ENCODE peak calls at places on chromosomes 5 and 9, in eight cellular contexts. S, L, T, J, A, Q, W and Z are unnamed samples.

GRCh38 chr9:134629586-134630392 is 11.8 kb upstream of the COL5A1 start:
- DNase-seq in J (no peak), W (peak), Q (no peak), S (peak), T (no peak), A (no peak), L (peak), Z (peak)

GRCh38 chr5:91020065-91020800 is 362.9 kb downstream of the ARRDC3 start:
- DNase-seq in J (no peak), W (no peak), S (no peak), Q (no peak), L (no peak), T (no peak), A (no peak), Z (no peak)

GRCh38 chr5:100762163-100762562 is 140.9 kb downstream of the ST8SIA4 start:
- DNase-seq in Q (no peak), A (no peak), L (no peak), W (no peak), S (no peak), J (no peak), T (no peak), Z (no peak)

GRCh38 chr5:32613050-32613672 is 27.8 kb downstream of the SUB1 start:
- DNase-seq in L (peak), A (peak), J (peak), Q (peak), T (peak), W (peak), S (peak), Z (no peak)

GRCh38 chr5:56818409-56819026 is 3.2 kb downstream of the MAP3K1 start:
- DNase-seq in T (no peak), W (no peak), L (no peak), J (no peak), S (no peak), Q (no peak), A (no peak), Z (no peak)

GRCh38 chr5:4189317-4189716 is 593.7 kb downstream of the IRX1 start:
- DNase-seq in S (no peak), J (no peak), T (no peak), L (no peak), A (no peak), Q (no peak), W (no peak), Z (no peak)

GRCh38 chr5:62974623-62975022 is 396.0 kb downstream of the LRRC70 start:
- DNase-seq in W (no peak), T (no peak), A (no peak), Q (no peak), S (no peak), L (no peak), J (no peak), Z (no peak)

GRCh38 chr5:8391916-8392315 is 523.0 kb downstream of the MTRR start:
- DNase-seq in L (no peak), T (no peak), J (no peak), W (no peak), S (no peak), A (no peak), Q (no peak), Z (no peak)

GRCh38 chr5:73311291-73312110 is 137.1 kb downstream of the FOXD1 start:
- DNase-seq in L (no peak), A (peak), J (no peak), S (no peak), W (peak), Q (no peak), T (no peak), Z (no peak)

GRCh38 chr5:85604786-85605185 is 1013.0 kb upstream of the COX7C start:
- DNase-seq in A (no peak), Q (no peak), L (no peak), T (peak), W (no peak), J (no peak), S (no peak), Z (no peak)

GRCh38 chr5:125042243-125042887 is 295.9 kb upstream of the ZNF608 start:
- DNase-seq in S (no peak), Q (no peak), A (no peak), L (no peak), J (no peak), W (no peak), T (no peak), Z (no peak)

GRCh38 chr5:124936626-124936933 is 190.1 kb upstream of the ZNF608 start:
- DNase-seq in T (no peak), W (no peak), Q (no peak), J (no peak), S (no peak), L (no peak), A (no peak), Z (no peak)

GRCh38 chr5:141001854-141002666 is 35.8 kb downstream of the PCDHAC2 start:
- DNase-seq in A (peak), W (peak), J (peak), Q (peak), S (no peak), L (no peak), T (no peak), Z (peak)

GRCh38 chr9:5871785-5872184 is 18.9 kb upstream of the MLANA start:
- DNase-seq in Q (no peak), A (no peak), L (no peak), T (no peak), J (no peak), W (no peak), S (no peak), Z (no peak)

GRCh38 chr9:5870691-5871090 is 20.0 kb upstream of the MLANA start:
- DNase-seq in Q (peak), T (no peak), L (no peak), S (no peak), W (peak), J (no peak), A (no peak), Z (no peak)

GRCh38 chr9:5868235-5868634 is 22.5 kb upstream of the MLANA start:
- DNase-seq in W (no peak), Q (no peak), L (no peak), J (no peak), T (no peak), A (no peak), S (no peak), Z (no peak)

GRCh38 chr9:5870020-5870339 is 20.7 kb upstream of the MLANA start:
- DNase-seq in Q (no peak), A (no peak), S (no peak), J (no peak), W (no peak), T (no peak), L (no peak), Z (no peak)

GRCh38 chr9:5869315-5870019 is 21.2 kb upstream of the MLANA start:
- DNase-seq in Q (no peak), J (no peak), T (no peak), A (peak), W (no peak), S (no peak), L (no peak), Z (no peak)
- TF ChIP-seq CTCF in Q (no peak), J (no peak), T (no peak), A (peak), W (no peak), S (no peak), L (no peak), Z (peak)

DNA sequence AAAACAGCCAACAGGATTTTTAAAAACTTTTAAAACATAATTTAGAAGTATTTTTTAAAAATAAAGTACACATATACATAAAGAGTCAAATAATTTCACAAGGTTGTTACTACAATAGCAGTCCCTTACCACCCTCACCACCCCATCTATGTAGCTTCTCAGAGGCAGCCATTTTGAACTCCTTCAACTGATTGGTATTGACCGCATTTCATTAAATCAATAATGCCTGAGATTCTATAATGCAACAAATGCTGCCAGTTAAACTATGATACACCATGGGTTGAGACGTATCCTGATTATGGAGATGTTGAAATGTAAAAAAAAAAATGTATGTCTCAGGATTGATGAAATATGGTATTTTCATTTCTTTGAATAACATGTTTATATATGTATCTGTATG is 78.8 kb downstream of the PCSK1 start:
- DNase-seq in S (no peak), W (no peak), J (no peak), A (no peak), Q (no peak), L (no peak), T (no peak), Z (no peak)
- H3K27ac ChIP-seq in S (no peak), W (no peak), J (no peak), A (no peak), Q (no peak), L (no peak), T (no peak), Z (no peak)

GRCh38 chr5:142063878-142064331 is 44.7 kb upstream of the NDFIP1 start:
- DNase-seq in J (peak), A (no peak), S (peak), W (peak), L (peak), T (peak), Q (peak), Z (no peak)
- H3K4me3 ChIP-seq in J (no peak), A (no peak), S (no peak), W (peak), L (no peak), T (peak), Q (peak), Z (no peak)

DNA sequence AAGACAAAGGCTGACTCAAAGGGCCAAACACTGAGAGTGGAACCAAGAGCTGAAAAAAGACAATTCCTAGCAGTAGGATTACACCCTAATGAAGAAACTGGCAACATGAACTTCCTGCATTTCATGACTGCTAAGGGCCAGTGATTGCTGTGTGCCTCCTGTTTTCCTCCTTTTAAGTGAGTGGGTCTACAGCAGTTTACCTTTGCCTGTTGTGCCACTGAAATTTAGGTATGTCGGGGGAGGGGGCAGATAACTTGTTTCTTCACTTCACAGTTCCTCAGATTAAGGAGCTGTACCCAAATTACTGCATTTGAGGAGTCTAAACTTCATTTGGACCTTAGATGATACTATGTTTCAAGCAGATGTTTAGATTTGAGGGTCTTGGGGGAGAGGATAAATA is 191.7 kb downstream of the MCTP1 start:
- DNase-seq in J (no peak), T (no peak), S (no peak), W (no peak), A (no peak), L (no peak), Q (no peak), Z (no peak)
- TF ChIP-seq CTCF in J (no peak), T (no peak), S (no peak), W (no peak), A (no peak), L (no peak), Q (no peak), Z (no peak)

DNA sequence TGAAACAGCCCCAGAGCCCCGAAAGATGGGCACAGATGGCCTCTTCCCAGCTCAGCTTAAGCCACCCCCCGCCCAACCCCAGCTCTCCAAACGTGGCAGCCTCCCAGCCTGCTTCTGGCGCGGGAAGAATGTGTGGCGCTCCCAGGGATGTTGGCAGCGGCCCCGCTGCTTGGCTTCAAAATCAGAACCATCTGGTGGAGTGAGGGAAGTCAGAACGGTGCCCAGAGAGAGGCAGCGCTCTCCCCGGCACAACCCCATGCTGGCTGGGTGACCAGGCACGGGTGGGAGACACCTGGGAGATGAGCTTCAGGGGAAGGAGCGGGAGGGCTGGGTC is 72.7 kb upstream of the ORM1 start:
- DNase-seq in L (peak), S (peak), T (peak), A (no peak), J (peak), W (no peak), Q (peak), Z (no peak)
- H3K27ac ChIP-seq in L (peak), S (peak), T (peak), A (no peak), J (peak), W (no peak), Q (peak), Z (no peak)

GRCh38 chr5:123359454-123359853 is 63.7 kb downstream of the CEP120 start:
- DNase-seq in Q (no peak), L (no peak), T (no peak), A (no peak), W (no peak), J (no peak), S (no peak), Z (no peak)

GRCh38 chr5:123359866-123360569 is 63.2 kb downstream of the CEP120 start:
- DNase-seq in A (no peak), T (no peak), Q (no peak), S (peak), L (no peak), J (no peak), W (no peak), Z (no peak)

GRCh38 chr5:123358304-123358703 is 64.9 kb downstream of the CEP120 start:
- DNase-seq in W (no peak), S (no peak), T (no peak), Q (no peak), J (no peak), L (no peak), A (no peak), Z (no peak)

GRCh38 chr5:123358751-123359150 is 64.5 kb downstream of the CEP120 start:
- DNase-seq in T (no peak), J (no peak), A (no peak), L (no peak), Q (no peak), S (peak), W (no peak), Z (no peak)

DNA sequence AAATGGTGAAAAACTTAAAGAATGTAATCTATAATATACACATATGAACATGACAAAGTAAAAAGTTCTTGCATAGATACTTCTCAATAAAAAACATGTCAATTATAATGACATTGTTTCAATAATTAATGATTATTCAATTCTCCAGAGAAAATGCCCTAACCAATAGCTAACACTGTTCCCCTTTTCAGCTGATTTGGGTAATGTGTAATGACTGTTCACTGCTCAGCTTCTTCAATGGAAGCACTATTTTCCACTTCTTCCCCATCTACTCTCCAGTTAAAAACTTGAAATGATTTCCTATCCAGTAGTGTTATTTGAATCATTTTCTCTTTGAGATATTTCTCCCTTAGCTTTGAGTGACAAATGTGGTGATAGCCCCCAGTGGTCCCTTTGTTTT is 62.3 kb downstream of the CEP120 start:
- DNase-seq in A (no peak), S (no peak), J (no peak), Q (no peak), T (no peak), W (no peak), L (no peak), Z (no peak)
- H3K4me3 ChIP-seq in A (no peak), S (no peak), J (no peak), Q (no peak), T (no peak), W (no peak), L (no peak), Z (no peak)